ENCODE peak calls at places on chromosomes 6 and 20, in five cellular contexts. One of them, this sample, is unnamed.

GRCh38 chr20:48157970-48158369 is 372.7 kb upstream of the SULF2 start:
- DNase-seq in lower lobe of right lung: no peak
- DNase-seq in choroid plexus epithelial cell: peak; percentile 31
- DNase-seq in uterus: peak; percentile 72
- DNase-seq in cardiac fibroblast: peak; percentile 57
- DNase-seq in this sample: no peak

GRCh38 chr6:89290401-89291155 is 24.5 kb downstream of the GABRR2 start:
- DNase-seq in lower lobe of right lung: no peak
- DNase-seq in choroid plexus epithelial cell: no peak
- DNase-seq in uterus: no peak
- DNase-seq in cardiac fibroblast: no peak
- DNase-seq in this sample: no peak

GRCh38 chr6:161137839-161138544 is 135.9 kb downstream of the AGPAT4 start:
- DNase-seq in lower lobe of right lung: no peak
- DNase-seq in choroid plexus epithelial cell: peak; percentile 17
- DNase-seq in uterus: no peak
- DNase-seq in cardiac fibroblast: no peak
- DNase-seq in this sample: no peak

GRCh38 chr20:52251137-52251700 is 59.6 kb upstream of the ZFP64 start:
- DNase-seq in lower lobe of right lung: no peak
- DNase-seq in choroid plexus epithelial cell: no peak
- DNase-seq in uterus: no peak
- DNase-seq in cardiac fibroblast: no peak
- DNase-seq in this sample: no peak

GRCh38 chr6:134746125-134746524 is 203.8 kb downstream of the ALDH8A1 start:
- DNase-seq in lower lobe of right lung: no peak
- DNase-seq in choroid plexus epithelial cell: no peak
- DNase-seq in uterus: no peak
- DNase-seq in cardiac fibroblast: no peak
- DNase-seq in this sample: no peak

GRCh38 chr20:539848-540247 is 3.7 kb downstream of the CSNK2A1 start:
- DNase-seq in lower lobe of right lung: no peak
- DNase-seq in choroid plexus epithelial cell: peak; percentile 72
- DNase-seq in uterus: no peak
- DNase-seq in cardiac fibroblast: peak; percentile 71
- DNase-seq in this sample: no peak

GRCh38 chr6:35948725-35949124 is 27.8 kb upstream of the SRPK1 start:
- DNase-seq in lower lobe of right lung: no peak
- DNase-seq in choroid plexus epithelial cell: peak; percentile 60
- DNase-seq in uterus: no peak
- DNase-seq in cardiac fibroblast: peak; percentile 42
- DNase-seq in this sample: no peak

GRCh38 chr6:27133281-27134227 is 113.9 kb upstream of the PRSS16 start:
- DNase-seq in lower lobe of right lung: peak; percentile 81
- DNase-seq in choroid plexus epithelial cell: peak; percentile 72
- DNase-seq in uterus: no peak
- DNase-seq in cardiac fibroblast: peak; percentile 62
- DNase-seq in this sample: no peak

GRCh38 chr20:1119128-1119505 is 715 bp downstream of the PSMF1 start:
- DNase-seq in lower lobe of right lung: no peak
- DNase-seq in choroid plexus epithelial cell: no peak
- DNase-seq in uterus: no peak
- DNase-seq in cardiac fibroblast: no peak
- DNase-seq in this sample: no peak

GRCh38 chr20:8756410-8756809 is 312.5 kb upstream of the PLCB4 start:
- DNase-seq in lower lobe of right lung: no peak
- DNase-seq in choroid plexus epithelial cell: peak; percentile 89
- DNase-seq in uterus: no peak
- DNase-seq in cardiac fibroblast: peak; percentile 53
- DNase-seq in this sample: peak; percentile 64

GRCh38 chr20:22905667-22906066 is 129.4 kb upstream of the SSTR4 start:
- DNase-seq in lower lobe of right lung: no peak
- DNase-seq in choroid plexus epithelial cell: peak; percentile 63
- DNase-seq in uterus: peak; percentile 19
- DNase-seq in cardiac fibroblast: peak; percentile 91
- DNase-seq in this sample: no peak

GRCh38 chr6:169811072-169811471 is 59.6 kb downstream of the ERMARD start:
- DNase-seq in lower lobe of right lung: no peak
- DNase-seq in choroid plexus epithelial cell: no peak
- DNase-seq in uterus: no peak
- DNase-seq in cardiac fibroblast: no peak
- DNase-seq in this sample: no peak

GRCh38 chr6:160950507-160950906 is 41.1 kb upstream of the MAP3K4 start:
- DNase-seq in lower lobe of right lung: no peak
- DNase-seq in choroid plexus epithelial cell: peak; percentile 57
- DNase-seq in uterus: no peak
- DNase-seq in cardiac fibroblast: peak; percentile 80
- DNase-seq in this sample: no peak

GRCh38 chr6:32151131-32151884 is 431 bp downstream of the PRRT1 start:
- DNase-seq in lower lobe of right lung: no peak
- DNase-seq in choroid plexus epithelial cell: no peak
- DNase-seq in uterus: no peak
- DNase-seq in cardiac fibroblast: no peak
- DNase-seq in this sample: no peak

GRCh38 chr6:133559926-133560325 is 318.8 kb downstream of the EYA4 start:
- DNase-seq in lower lobe of right lung: no peak
- DNase-seq in choroid plexus epithelial cell: no peak
- DNase-seq in uterus: no peak
- DNase-seq in cardiac fibroblast: no peak
- DNase-seq in this sample: no peak

GRCh38 chr20:63323298-63323820 is 30.4 kb downstream of the COL20A1 start:
- DNase-seq in lower lobe of right lung: no peak
- DNase-seq in choroid plexus epithelial cell: no peak
- DNase-seq in uterus: no peak
- DNase-seq in cardiac fibroblast: no peak
- DNase-seq in this sample: no peak

GRCh38 chr6:95973976-95974375 is 41.8 kb upstream of the FUT9 start:
- DNase-seq in lower lobe of right lung: no peak
- DNase-seq in choroid plexus epithelial cell: no peak
- DNase-seq in uterus: no peak
- DNase-seq in cardiac fibroblast: no peak
- DNase-seq in this sample: no peak

GRCh38 chr6:89688328-89688727 is 49.8 kb upstream of the LYRM2 start:
- DNase-seq in lower lobe of right lung: no peak
- DNase-seq in choroid plexus epithelial cell: no peak
- DNase-seq in uterus: no peak
- DNase-seq in cardiac fibroblast: no peak
- DNase-seq in this sample: no peak

GRCh38 chr20:24328901-24329300 is 140.5 kb upstream of the SYNDIG1 start:
- DNase-seq in lower lobe of right lung: no peak
- DNase-seq in choroid plexus epithelial cell: peak; percentile 23
- DNase-seq in uterus: no peak
- DNase-seq in cardiac fibroblast: no peak
- DNase-seq in this sample: no peak

GRCh38 chr20:46199198-46199597 is 81.1 kb downstream of the CD40 start:
- DNase-seq in lower lobe of right lung: no peak
- DNase-seq in choroid plexus epithelial cell: no peak
- DNase-seq in uterus: no peak
- DNase-seq in cardiac fibroblast: no peak
- DNase-seq in this sample: no peak

GRCh38 chr20:57874141-57874540 is 164.3 kb upstream of the PMEPA1 start:
- DNase-seq in lower lobe of right lung: no peak
- DNase-seq in choroid plexus epithelial cell: no peak
- DNase-seq in uterus: no peak
- DNase-seq in cardiac fibroblast: no peak
- DNase-seq in this sample: no peak

DNA sequence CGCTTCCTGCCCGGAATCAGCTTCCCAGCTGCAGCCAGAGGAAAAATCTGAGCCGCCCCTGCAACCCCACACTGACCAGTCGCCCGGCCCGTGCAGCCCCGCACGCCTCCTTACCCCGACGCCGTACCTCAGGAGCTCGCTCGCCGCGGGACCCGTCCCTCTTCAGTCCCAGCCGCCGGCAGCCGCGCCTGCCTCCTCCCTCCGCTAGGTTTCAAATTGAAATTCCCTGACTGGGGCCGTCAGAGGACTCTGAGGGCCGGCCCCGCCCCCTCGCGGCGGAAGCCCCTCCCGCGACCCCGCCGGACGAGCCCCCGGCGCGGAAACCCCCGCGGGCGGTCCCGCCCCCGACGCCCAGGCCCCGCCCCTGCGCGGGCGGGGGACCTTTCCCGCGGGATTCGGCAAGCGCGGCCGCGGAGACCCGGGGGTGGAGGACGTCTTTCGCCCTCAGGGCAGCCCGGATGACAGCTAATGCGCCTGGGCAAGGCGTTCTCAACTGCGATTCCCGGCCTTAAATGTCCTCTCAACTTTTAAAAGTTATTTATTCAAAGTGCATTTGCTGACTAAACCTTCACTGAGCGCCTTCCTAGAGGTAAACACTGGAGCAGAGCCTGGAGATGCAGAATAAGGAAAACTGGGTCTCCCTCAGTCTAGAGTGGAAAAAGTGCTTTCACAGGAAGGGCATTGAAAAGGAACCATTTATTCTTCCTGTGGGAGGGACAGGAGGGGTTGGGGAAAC is at the start of gene EPB41L2:
- DNase-seq in lower lobe of right lung: peak; percentile 90
- DNase-seq in choroid plexus epithelial cell: peak; percentile 88
- DNase-seq in uterus: peak; percentile 94
- DNase-seq in cardiac fibroblast: peak; percentile 94
- DNase-seq in this sample: peak; percentile 59
- TF ChIP-seq CTCF in lower lobe of right lung: peak; percentile 44
- TF ChIP-seq CTCF in choroid plexus epithelial cell: peak; percentile 24
- TF ChIP-seq CTCF in uterus: no peak
- TF ChIP-seq CTCF in cardiac fibroblast: peak; percentile 23
- TF ChIP-seq CTCF in this sample: no peak

GRCh38 chr6:71889366-71889765 is 3.0 kb downstream of the RIMS1 start:
- DNase-seq in lower lobe of right lung: no peak
- DNase-seq in choroid plexus epithelial cell: no peak
- DNase-seq in uterus: no peak
- DNase-seq in cardiac fibroblast: no peak
- DNase-seq in this sample: no peak

GRCh38 chr6:71887744-71888115 is 1.4 kb downstream of the RIMS1 start:
- DNase-seq in lower lobe of right lung: no peak
- DNase-seq in choroid plexus epithelial cell: no peak
- DNase-seq in uterus: no peak
- DNase-seq in cardiac fibroblast: no peak
- DNase-seq in this sample: no peak

GRCh38 chr6:71887006-71887743 is 825 bp downstream of the RIMS1 start:
- DNase-seq in lower lobe of right lung: no peak
- DNase-seq in choroid plexus epithelial cell: peak; percentile 1
- DNase-seq in uterus: no peak
- DNase-seq in cardiac fibroblast: no peak
- DNase-seq in this sample: no peak

GRCh38 chr6:71886184-71887005 is at the start of gene RIMS1:
- DNase-seq in lower lobe of right lung: no peak
- DNase-seq in choroid plexus epithelial cell: peak; percentile 8
- DNase-seq in uterus: no peak
- DNase-seq in cardiac fibroblast: peak; percentile 18
- DNase-seq in this sample: no peak

DNA sequence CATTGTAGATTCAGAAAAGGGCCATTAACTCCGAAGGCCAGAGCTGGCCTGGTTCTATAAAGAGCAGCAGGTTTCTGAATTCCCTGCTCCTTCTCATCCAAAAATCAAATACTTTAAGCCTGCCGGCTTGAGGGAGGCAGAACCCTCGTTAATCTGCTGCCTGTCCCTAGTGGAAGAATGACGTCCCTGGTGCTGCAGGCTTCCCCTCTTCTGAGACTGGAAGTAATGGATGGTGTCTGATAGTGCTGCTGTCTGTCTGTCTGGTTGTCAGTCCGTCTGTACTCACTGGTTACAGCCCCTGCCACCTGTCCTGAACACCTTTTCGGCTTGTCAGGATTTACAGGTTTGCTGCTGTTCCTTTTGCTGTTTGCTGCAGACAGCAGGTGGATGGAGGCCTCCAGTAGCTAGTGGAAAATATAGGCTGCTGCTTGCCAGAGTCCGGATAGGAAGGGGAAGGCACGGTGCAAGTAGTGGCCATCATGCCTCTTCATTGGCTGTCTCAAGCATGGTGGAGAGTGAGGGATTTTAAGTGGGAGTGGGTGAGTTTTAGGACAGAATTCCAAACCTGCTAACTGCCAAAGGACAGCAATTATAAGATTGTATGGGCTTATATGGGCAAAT is 2.5 kb downstream of the RIMS1 start:
- DNase-seq in lower lobe of right lung: no peak
- DNase-seq in choroid plexus epithelial cell: no peak
- DNase-seq in uterus: no peak
- DNase-seq in cardiac fibroblast: no peak
- DNase-seq in this sample: no peak
- TF ChIP-seq CTCF in lower lobe of right lung: no peak
- TF ChIP-seq CTCF in choroid plexus epithelial cell: no peak
- TF ChIP-seq CTCF in uterus: no peak
- TF ChIP-seq CTCF in cardiac fibroblast: no peak
- TF ChIP-seq CTCF in this sample: no peak

GRCh38 chr6:167293088-167293589 is 2.0 kb downstream of the UNC93A start:
- DNase-seq in lower lobe of right lung: no peak
- DNase-seq in choroid plexus epithelial cell: no peak
- DNase-seq in uterus: no peak
- DNase-seq in cardiac fibroblast: no peak
- DNase-seq in this sample: no peak

GRCh38 chr6:167292301-167293087 is 1.4 kb downstream of the UNC93A start:
- DNase-seq in lower lobe of right lung: no peak
- DNase-seq in choroid plexus epithelial cell: no peak
- DNase-seq in uterus: no peak
- DNase-seq in cardiac fibroblast: no peak
- DNase-seq in this sample: no peak

GRCh38 chr6:167293590-167294091 is 2.5 kb downstream of the UNC93A start:
- DNase-seq in lower lobe of right lung: no peak
- DNase-seq in choroid plexus epithelial cell: no peak
- DNase-seq in uterus: no peak
- DNase-seq in cardiac fibroblast: no peak
- DNase-seq in this sample: no peak

GRCh38 chr6:167290786-167291622 is at the start of gene UNC93A:
- DNase-seq in lower lobe of right lung: no peak
- DNase-seq in choroid plexus epithelial cell: no peak
- DNase-seq in uterus: no peak
- DNase-seq in cardiac fibroblast: no peak
- DNase-seq in this sample: no peak

GRCh38 chr6:167291623-167292300 is 647 bp downstream of the UNC93A start:
- DNase-seq in lower lobe of right lung: no peak
- DNase-seq in choroid plexus epithelial cell: no peak
- DNase-seq in uterus: no peak
- DNase-seq in cardiac fibroblast: no peak
- DNase-seq in this sample: no peak
- TF ChIP-seq CTCF in lower lobe of right lung: no peak
- TF ChIP-seq CTCF in choroid plexus epithelial cell: no peak
- TF ChIP-seq CTCF in uterus: no peak
- TF ChIP-seq CTCF in cardiac fibroblast: no peak
- TF ChIP-seq CTCF in this sample: no peak

GRCh38 chr6:63245908-63246307 is 34.6 kb downstream of the FKBP1C start:
- DNase-seq in lower lobe of right lung: no peak
- DNase-seq in choroid plexus epithelial cell: no peak
- DNase-seq in uterus: no peak
- DNase-seq in cardiac fibroblast: no peak
- DNase-seq in this sample: no peak
- TF ChIP-seq CTCF in lower lobe of right lung: no peak
- TF ChIP-seq CTCF in choroid plexus epithelial cell: no peak
- TF ChIP-seq CTCF in uterus: no peak
- TF ChIP-seq CTCF in cardiac fibroblast: no peak
- TF ChIP-seq CTCF in this sample: peak; percentile 36

GRCh38 chr6:20548264-20548663 is 14.0 kb downstream of the CDKAL1 start:
- DNase-seq in lower lobe of right lung: no peak
- DNase-seq in choroid plexus epithelial cell: no peak
- DNase-seq in uterus: no peak
- DNase-seq in cardiac fibroblast: no peak
- DNase-seq in this sample: no peak
- TF ChIP-seq CTCF in lower lobe of right lung: no peak
- TF ChIP-seq CTCF in choroid plexus epithelial cell: no peak
- TF ChIP-seq CTCF in uterus: no peak
- TF ChIP-seq CTCF in cardiac fibroblast: no peak
- TF ChIP-seq CTCF in this sample: no peak